ENCODE peak calls at places on chromosomes 2 and 18, in six cellular contexts. Q, U, C, R, E and H are unnamed samples.

GRCh38 chr18:37407571-37407970 is 158.0 kb downstream of the CELF4 start:
- DNase-seq in R (no peak), E (no peak), Q (no peak), C (no peak), U (no peak), H (no peak)

GRCh38 chr2:158740591-158740990 is 54.5 kb upstream of the DAPL1 start:
- DNase-seq in E (no peak), Q (no peak), C (no peak), U (no peak), R (peak; percentile 81), H (no peak)

GRCh38 chr2:196336715-196337617 is 165.6 kb upstream of the STK17B start:
- DNase-seq in Q (no peak), C (peak; percentile 56), U (peak; percentile 9), R (peak; percentile 58), E (no peak), H (peak; percentile 36)

GRCh38 chr2:148981350-148981749 is 57.1 kb upstream of the LYPD6B start:
- DNase-seq in C (no peak), U (no peak), R (no peak), E (no peak), Q (no peak), H (peak; percentile 28)

GRCh38 chr2:144515694-144516416 is 4.1 kb downstream of the ZEB2 start:
- DNase-seq in Q (no peak), C (peak; percentile 64), R (no peak), E (peak; percentile 74), U (no peak), H (no peak)

GRCh38 chr2:37052600-37053332 is 31.4 kb downstream of the HEATR5B start:
- DNase-seq in R (no peak), E (no peak), C (no peak), Q (no peak), U (no peak), H (no peak)

GRCh38 chr2:172783091-172783898 is 47.6 kb downstream of the RAPGEF4 start:
- DNase-seq in Q (peak; percentile 36), U (no peak), R (peak; percentile 94), C (peak; percentile 88), E (no peak), H (peak; percentile 79)

GRCh38 chr2:189287363-189287762 is 107.8 kb upstream of the COL5A2 start:
- DNase-seq in U (no peak), R (no peak), Q (no peak), C (no peak), E (no peak), H (no peak)

GRCh38 chr2:203427061-203427460 is 98.9 kb downstream of the ABI2 start:
- DNase-seq in Q (no peak), C (peak; percentile 80), R (peak; percentile 49), U (no peak), E (no peak), H (no peak)

GRCh38 chr2:174012347-174013309 is 47.5 kb upstream of the SP3 start:
- DNase-seq in E (peak; percentile 83), R (no peak), C (peak; percentile 39), Q (peak; percentile 83), U (no peak), H (peak; percentile 83)

GRCh38 chr2:232519581-232519980 is 607 bp upstream of the PRSS56 start:
- DNase-seq in Q (no peak), C (no peak), R (no peak), U (no peak), E (no peak), H (no peak)

GRCh38 chr2:45964226-45964841 is 312.9 kb downstream of the PRKCE start:
- DNase-seq in E (no peak), R (peak; percentile 90), Q (no peak), C (peak; percentile 37), U (no peak), H (no peak)

GRCh38 chr2:59190518-59190917 is 949.4 kb upstream of the FANCL start:
- DNase-seq in E (no peak), Q (no peak), U (no peak), R (no peak), C (no peak), H (no peak)

GRCh38 chr2:32783468-32783867 is 155.6 kb downstream of the TTC27 start:
- DNase-seq in Q (no peak), E (no peak), R (no peak), U (no peak), C (no peak), H (no peak)

GRCh38 chr2:8840475-8841091 is 3.2 kb upstream of the KIDINS220 start:
- DNase-seq in Q (no peak), U (no peak), R (no peak), E (no peak), C (no peak), H (no peak)

GRCh38 chr18:31243740-31244512 is 74.0 kb upstream of the DSG1 start:
- DNase-seq in E (no peak), U (no peak), C (no peak), Q (no peak), R (no peak), H (no peak)
- H3K4ac ChIP-seq in E (no peak overlapping the region), U (no peak overlapping the region), C (no peak overlapping the region), Q (no peak overlapping the region), R (no peak overlapping the region), H (no peak overlapping the region)

GRCh38 chr2:215848679-215849078 is 164.7 kb downstream of the MREG start:
- DNase-seq in R (no peak), Q (no peak), U (no peak), E (no peak), C (peak; percentile 49), H (no peak)
- H3K9ac ChIP-seq in R (no peak overlapping the region), Q (no peak overlapping the region), U (no peak overlapping the region), E (no peak overlapping the region), C (no peak overlapping the region), H (no peak overlapping the region)

GRCh38 chr2:191677646-191678436 is at the start of gene NABP1:
- DNase-seq in R (peak; percentile 97), C (peak; percentile 97), E (peak; percentile 95), U (peak; percentile 93), Q (peak; percentile 97), H (peak; percentile 98)
- H3K4ac ChIP-seq in R (peak within 1 kb of the TSS; percentile 93), C (peak within 1 kb of the TSS; percentile 60), E (no peak within 1 kb of the TSS), U (no peak within 1 kb of the TSS), Q (no peak within 1 kb of the TSS), H (peak within 1 kb of the TSS; percentile 92)

GRCh38 chr18:50285071-50285470 is 2.4 kb downstream of the CXXC1 start:
- DNase-seq in R (no peak), Q (no peak), E (no peak), U (no peak), C (no peak), H (no peak)

GRCh38 chr18:50284226-50284885 is 3.0 kb upstream of the MBD1 start:
- DNase-seq in U (no peak), C (no peak), E (no peak), Q (no peak), R (no peak), H (no peak)

GRCh38 chr18:50286391-50287027 is 983 bp downstream of the CXXC1 start:
- DNase-seq in U (no peak), R (peak; percentile 29), E (peak; percentile 56), C (peak; percentile 30), Q (peak; percentile 57), H (peak; percentile 45)

GRCh38 chr18:50287028-50287440 is 458 bp downstream of the CXXC1 start:
- DNase-seq in U (no peak), Q (no peak), E (no peak), R (no peak), C (no peak), H (no peak)

DNA sequence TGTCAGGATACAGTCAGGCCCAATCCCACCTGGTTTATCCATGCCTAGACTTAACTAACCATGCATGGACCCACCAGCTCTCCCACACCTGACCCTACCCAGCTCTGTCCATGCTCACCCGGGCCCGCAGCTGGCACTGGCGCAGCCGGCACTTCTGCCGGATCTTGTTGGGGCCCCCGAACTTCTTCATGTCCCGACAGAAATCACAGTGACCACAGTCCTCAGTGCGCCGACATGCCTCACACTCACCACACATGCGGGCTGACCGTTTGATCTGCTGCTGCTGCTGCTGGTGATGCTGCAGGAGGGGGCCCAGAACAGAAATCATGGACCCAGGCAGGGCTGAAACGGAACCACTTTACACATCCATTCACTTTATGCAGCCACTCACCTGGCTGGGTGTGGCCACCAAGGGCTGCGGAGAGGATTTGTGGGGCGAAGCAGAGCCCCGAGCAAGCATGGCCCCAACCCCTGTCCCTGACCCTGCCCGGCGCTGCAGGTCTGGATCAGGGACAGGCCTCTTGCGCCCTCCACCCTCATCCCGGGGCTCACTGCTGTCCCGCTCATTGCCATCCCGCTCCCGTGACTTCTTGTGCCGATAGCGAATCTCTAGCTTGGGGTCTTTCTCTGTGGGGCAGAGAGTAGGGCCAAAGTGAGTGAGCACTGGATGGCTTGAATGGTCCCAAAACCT is 1.7 kb downstream of the CXXC1 start:
- DNase-seq in E (no peak), U (no peak), R (no peak), Q (no peak), C (no peak), H (no peak)
- H3K9ac ChIP-seq in E (no peak overlapping the region), U (no peak overlapping the region), R (no peak overlapping the region), Q (no peak overlapping the region), C (no peak overlapping the region), H (no peak overlapping the region)

GRCh38 chr2:74747411-74748080 is 86.4 kb upstream of the HK2 start:
- DNase-seq in C (peak; percentile 84), E (no peak), Q (no peak), U (no peak), R (peak; percentile 87), H (no peak)
- H3K4ac ChIP-seq in C (peak overlapping the region; percentile 32), E (no peak overlapping the region), Q (no peak overlapping the region), U (no peak overlapping the region), R (peak overlapping the region; percentile 81), H (no peak overlapping the region)

DNA sequence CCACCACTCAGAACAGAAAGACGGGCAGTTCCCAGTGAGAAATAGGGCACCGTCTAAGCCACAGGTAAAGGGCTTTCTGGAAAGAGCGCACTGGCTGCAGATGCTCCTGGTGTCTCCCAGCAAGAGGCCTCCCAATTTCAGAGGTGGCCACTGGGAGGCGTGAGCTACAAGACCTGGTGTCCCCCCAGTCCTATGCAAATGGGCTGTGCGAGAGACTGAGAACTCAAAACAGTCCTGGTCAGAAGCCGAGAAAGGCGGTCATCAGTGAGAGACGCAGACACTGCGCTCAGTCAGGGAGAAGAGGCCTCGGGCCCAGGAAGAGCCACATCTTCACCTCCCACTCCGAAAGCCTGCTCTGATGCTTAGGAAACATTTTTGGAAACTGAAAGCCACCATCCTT is 179.5 kb downstream of the EIPR1 start:
- DNase-seq in Q (peak; percentile 79), C (no peak), E (peak; percentile 61), R (no peak), U (peak; percentile 30), H (peak; percentile 82)
- H3K9ac ChIP-seq in Q (no peak overlapping the region), C (no peak overlapping the region), E (no peak overlapping the region), R (no peak overlapping the region), U (no peak overlapping the region), H (no peak overlapping the region)

GRCh38 chr2:80506563-80506962 is 202.0 kb upstream of the LRRTM1 start:
- DNase-seq in E (no peak), Q (no peak), C (no peak), R (no peak), U (no peak), H (no peak)
- H3K4ac ChIP-seq in E (no peak overlapping the region), Q (no peak overlapping the region), C (no peak overlapping the region), R (no peak overlapping the region), U (no peak overlapping the region), H (no peak overlapping the region)

GRCh38 chr2:129827251-129827894 is 152.1 kb upstream of the RAB6C start:
- DNase-seq in E (peak; percentile 77), U (no peak), C (no peak), Q (peak; percentile 88), R (no peak), H (peak; percentile 76)
- H3K9ac ChIP-seq in E (no peak overlapping the region), U (peak overlapping the region; percentile 45), C (no peak overlapping the region), Q (no peak overlapping the region), R (no peak overlapping the region), H (peak overlapping the region; percentile 45)